ENCODE peak calls at places on chromosome 15, in seven cellular contexts. One of them, this sample, is unnamed.

GRCh38 chr15:26051771-26052685 is 188.9 kb upstream of the ATP10A start:
- DNase-seq in bronchial epithelial cell: no peak
- DNase-seq in globus pallidus: no peak
- DNase-seq in hypothalamus: peak; percentile 6
- DNase-seq in foreskin melanocyte: no peak
- DNase-seq in NCI-H460: no peak
- DNase-seq in CD4-positive, CD25-positive, alpha-beta regulatory T cell: no peak
- DNase-seq in this sample: no peak

GRCh38 chr15:41825572-41826535 is 2.0 kb upstream of the JMJD7 start:
- DNase-seq in bronchial epithelial cell: peak; percentile 32
- DNase-seq in globus pallidus: no peak
- DNase-seq in hypothalamus: no peak
- DNase-seq in foreskin melanocyte: no peak
- DNase-seq in NCI-H460: no peak
- DNase-seq in CD4-positive, CD25-positive, alpha-beta regulatory T cell: no peak
- DNase-seq in this sample: no peak

GRCh38 chr15:78255421-78256043 is 8.8 kb upstream of the DNAJA4 start:
- DNase-seq in bronchial epithelial cell: no peak
- DNase-seq in globus pallidus: no peak
- DNase-seq in hypothalamus: no peak
- DNase-seq in foreskin melanocyte: no peak
- DNase-seq in NCI-H460: no peak
- DNase-seq in CD4-positive, CD25-positive, alpha-beta regulatory T cell: no peak
- DNase-seq in this sample: no peak

GRCh38 chr15:66714543-66714981 is 12.5 kb downstream of the SMAD6 start:
- DNase-seq in bronchial epithelial cell: peak; percentile 30
- DNase-seq in globus pallidus: no peak
- DNase-seq in hypothalamus: no peak
- DNase-seq in foreskin melanocyte: no peak
- DNase-seq in NCI-H460: no peak
- DNase-seq in CD4-positive, CD25-positive, alpha-beta regulatory T cell: no peak
- DNase-seq in this sample: no peak

GRCh38 chr15:73305331-73306211 is 63.2 kb downstream of the HCN4 start:
- DNase-seq in bronchial epithelial cell: peak; percentile 86
- DNase-seq in globus pallidus: peak; percentile 31
- DNase-seq in hypothalamus: peak; percentile 24
- DNase-seq in foreskin melanocyte: peak; percentile 66
- DNase-seq in NCI-H460: peak; percentile 58
- DNase-seq in CD4-positive, CD25-positive, alpha-beta regulatory T cell: no peak
- DNase-seq in this sample: no peak

GRCh38 chr15:85794598-85795319 is at the start of gene KLHL25:
- DNase-seq in bronchial epithelial cell: peak; percentile 84
- DNase-seq in globus pallidus: peak; percentile 96
- DNase-seq in hypothalamus: peak; percentile 94
- DNase-seq in foreskin melanocyte: peak; percentile 87
- DNase-seq in NCI-H460: peak; percentile 91
- DNase-seq in CD4-positive, CD25-positive, alpha-beta regulatory T cell: peak; percentile 91
- DNase-seq in this sample: peak; percentile 77

GRCh38 chr15:33801954-33802353 is 166.3 kb upstream of the CHRM5 start:
- DNase-seq in bronchial epithelial cell: peak; percentile 8
- DNase-seq in globus pallidus: no peak
- DNase-seq in hypothalamus: no peak
- DNase-seq in foreskin melanocyte: peak; percentile 89
- DNase-seq in NCI-H460: no peak
- DNase-seq in CD4-positive, CD25-positive, alpha-beta regulatory T cell: no peak
- DNase-seq in this sample: no peak

GRCh38 chr15:33154366-33155166 is 39.9 kb downstream of the FMN1 start:
- DNase-seq in bronchial epithelial cell: peak; percentile 38
- DNase-seq in globus pallidus: peak; percentile 61
- DNase-seq in hypothalamus: peak; percentile 33
- DNase-seq in foreskin melanocyte: peak; percentile 100
- DNase-seq in NCI-H460: no peak
- DNase-seq in CD4-positive, CD25-positive, alpha-beta regulatory T cell: no peak
- DNase-seq in this sample: no peak

GRCh38 chr15:65896231-65896630 is 26.9 kb downstream of the RAB11A start:
- DNase-seq in bronchial epithelial cell: no peak
- DNase-seq in globus pallidus: no peak
- DNase-seq in hypothalamus: no peak
- DNase-seq in foreskin melanocyte: no peak
- DNase-seq in NCI-H460: no peak
- DNase-seq in CD4-positive, CD25-positive, alpha-beta regulatory T cell: no peak
- DNase-seq in this sample: no peak

GRCh38 chr15:79922512-79923067 is 25.8 kb upstream of the MTHFS start:
- DNase-seq in bronchial epithelial cell: no peak
- DNase-seq in globus pallidus: no peak
- DNase-seq in hypothalamus: no peak
- DNase-seq in foreskin melanocyte: no peak
- DNase-seq in NCI-H460: no peak
- DNase-seq in CD4-positive, CD25-positive, alpha-beta regulatory T cell: no peak
- DNase-seq in this sample: no peak

GRCh38 chr15:63440265-63440648 is 58.6 kb upstream of the CA12 start:
- DNase-seq in bronchial epithelial cell: no peak
- DNase-seq in globus pallidus: no peak
- DNase-seq in hypothalamus: no peak
- DNase-seq in foreskin melanocyte: no peak
- DNase-seq in NCI-H460: no peak
- DNase-seq in CD4-positive, CD25-positive, alpha-beta regulatory T cell: no peak
- DNase-seq in this sample: no peak

GRCh38 chr15:99619712-99620111 is 53.9 kb downstream of the MEF2A start:
- DNase-seq in bronchial epithelial cell: no peak
- DNase-seq in globus pallidus: no peak
- DNase-seq in hypothalamus: no peak
- DNase-seq in foreskin melanocyte: no peak
- DNase-seq in NCI-H460: no peak
- DNase-seq in CD4-positive, CD25-positive, alpha-beta regulatory T cell: no peak
- DNase-seq in this sample: no peak

GRCh38 chr15:32844118-32844711 is 126.4 kb downstream of the GREM1 start:
- DNase-seq in bronchial epithelial cell: peak; percentile 51
- DNase-seq in globus pallidus: no peak
- DNase-seq in hypothalamus: no peak
- DNase-seq in foreskin melanocyte: no peak
- DNase-seq in NCI-H460: no peak
- DNase-seq in CD4-positive, CD25-positive, alpha-beta regulatory T cell: no peak
- DNase-seq in this sample: no peak

GRCh38 chr15:73330206-73331051 is 38.3 kb downstream of the HCN4 start:
- DNase-seq in bronchial epithelial cell: no peak
- DNase-seq in globus pallidus: no peak
- DNase-seq in hypothalamus: no peak
- DNase-seq in foreskin melanocyte: no peak
- DNase-seq in NCI-H460: no peak
- DNase-seq in CD4-positive, CD25-positive, alpha-beta regulatory T cell: no peak
- DNase-seq in this sample: no peak

GRCh38 chr15:36883705-36884355 is 216.5 kb downstream of the MEIS2 start:
- DNase-seq in bronchial epithelial cell: peak; percentile 59
- DNase-seq in globus pallidus: peak; percentile 89
- DNase-seq in hypothalamus: peak; percentile 87
- DNase-seq in foreskin melanocyte: peak; percentile 35
- DNase-seq in NCI-H460: peak; percentile 75
- DNase-seq in CD4-positive, CD25-positive, alpha-beta regulatory T cell: peak; percentile 12
- DNase-seq in this sample: peak; percentile 54

GRCh38 chr15:40511093-40511471 is 40.3 kb downstream of the CHST14 start:
- DNase-seq in bronchial epithelial cell: no peak
- DNase-seq in globus pallidus: no peak
- DNase-seq in hypothalamus: peak; percentile 26
- DNase-seq in foreskin melanocyte: no peak
- DNase-seq in NCI-H460: no peak
- DNase-seq in CD4-positive, CD25-positive, alpha-beta regulatory T cell: no peak
- DNase-seq in this sample: no peak

GRCh38 chr15:81091889-81092558 is 42.0 kb upstream of the CFAP161 start:
- DNase-seq in bronchial epithelial cell: peak; percentile 83
- DNase-seq in globus pallidus: no peak
- DNase-seq in hypothalamus: no peak
- DNase-seq in foreskin melanocyte: no peak
- DNase-seq in NCI-H460: no peak
- DNase-seq in CD4-positive, CD25-positive, alpha-beta regulatory T cell: no peak
- DNase-seq in this sample: peak; percentile 55

GRCh38 chr15:66483131-66483566 is 14.4 kb downstream of the SNAPC5 start:
- DNase-seq in bronchial epithelial cell: no peak
- DNase-seq in globus pallidus: no peak
- DNase-seq in hypothalamus: no peak
- DNase-seq in foreskin melanocyte: no peak
- DNase-seq in NCI-H460: no peak
- DNase-seq in CD4-positive, CD25-positive, alpha-beta regulatory T cell: no peak
- DNase-seq in this sample: no peak

GRCh38 chr15:91795281-91795680 is 58.2 kb upstream of the SLCO3A1 start:
- DNase-seq in bronchial epithelial cell: no peak
- DNase-seq in globus pallidus: peak; percentile 9
- DNase-seq in hypothalamus: no peak
- DNase-seq in foreskin melanocyte: no peak
- DNase-seq in NCI-H460: no peak
- DNase-seq in CD4-positive, CD25-positive, alpha-beta regulatory T cell: no peak
- DNase-seq in this sample: no peak

GRCh38 chr15:99076555-99077308 is 28.1 kb upstream of the SYNM start:
- DNase-seq in bronchial epithelial cell: peak; percentile 80
- DNase-seq in globus pallidus: peak; percentile 70
- DNase-seq in hypothalamus: peak; percentile 25
- DNase-seq in foreskin melanocyte: peak; percentile 81
- DNase-seq in NCI-H460: peak; percentile 78
- DNase-seq in CD4-positive, CD25-positive, alpha-beta regulatory T cell: peak; percentile 4
- DNase-seq in this sample: peak; percentile 39

GRCh38 chr15:88447206-88447605 is 20.0 kb downstream of the MRPL46 start:
- DNase-seq in bronchial epithelial cell: no peak
- DNase-seq in globus pallidus: no peak
- DNase-seq in hypothalamus: no peak
- DNase-seq in foreskin melanocyte: no peak
- DNase-seq in NCI-H460: no peak
- DNase-seq in CD4-positive, CD25-positive, alpha-beta regulatory T cell: no peak
- DNase-seq in this sample: no peak

This sample was measured in pulmonary artery endothelial cell.